ENCODE peak calls at places on chromosome 21, in four cellular contexts. Q is esophagus muscularis mucosa, S is spleen, B is Panc1. J is an unnamed sample. For H3K9me3, the result is how much of the 10 kb centered on the place peaks cover.

GRCh38 chr21:41726970-41727783 is 39.7 kb downstream of the RIPK4 start:
- DNase-seq in S (no peak), Q (no peak), B (no peak), J (no peak)

GRCh38 chr21:37060296-37060695 is 12.6 kb downstream of the PIGP start:
- DNase-seq in S (no peak), Q (no peak), B (peak), J (no peak)

GRCh38 chr21:14766241-14766640 is 220.1 kb upstream of the SAMSN1 start:
- DNase-seq in B (no peak), S (no peak), Q (no peak), J (no peak)

GRCh38 chr21:34808569-34809204 is 139.9 kb downstream of the CLIC6 start:
- DNase-seq in Q (no peak), B (no peak), S (no peak), J (no peak)

GRCh38 chr21:37932936-37933335 is 16.7 kb upstream of the KCNJ6 start:
- DNase-seq in Q (no peak), B (no peak), S (no peak), J (no peak)

GRCh38 chr21:32337206-32337605 is 38.6 kb downstream of the MRAP start:
- DNase-seq in B (no peak), S (no peak), Q (no peak), J (no peak)

GRCh38 chr21:16534408-16535099 is 804.8 kb downstream of the USP25 start:
- DNase-seq in B (no peak), S (no peak), Q (peak), J (peak)

GRCh38 chr21:42132183-42132582 is 61.1 kb downstream of the UMODL1 start:
- DNase-seq in Q (no peak), S (no peak), B (no peak), J (no peak)

GRCh38 chr21:36643374-36644250 is 55.3 kb upstream of the SIM2 start:
- DNase-seq in B (no peak), S (no peak), Q (no peak), J (no peak)

GRCh38 chr21:25307489-25307888 is 299.8 kb downstream of the MRPL39 start:
- DNase-seq in B (no peak), Q (no peak), S (no peak), J (no peak)

GRCh38 chr21:17114019-17114418 is 398.8 kb upstream of the CXADR start:
- DNase-seq in B (no peak), Q (no peak), S (no peak), J (no peak)

GRCh38 chr21:28624626-28625025 is 368.1 kb downstream of the LTN1 start:
- DNase-seq in Q (no peak), S (no peak), B (no peak), J (no peak)

GRCh38 chr21:34797926-34798595 is 129.3 kb downstream of the CLIC6 start:
- DNase-seq in S (no peak), B (no peak), Q (no peak), J (no peak)

GRCh38 chr21:16302851-16303282 is 573.1 kb downstream of the USP25 start:
- DNase-seq in S (no peak), B (no peak), Q (no peak), J (peak)

GRCh38 chr21:31108969-31109368 is 70.7 kb upstream of the KRTAP19-8 start:
- DNase-seq in Q (no peak), S (no peak), B (peak), J (no peak)

GRCh38 chr21:41168391-41169257 is 664 bp downstream of the BACE2 start:
- DNase-seq in S (peak), Q (peak), B (no peak), J (peak)

GRCh38 chr21:36385909-36386642 is 884 bp downstream of the CHAF1B start:
- DNase-seq in S (no peak), B (no peak), Q (no peak), J (no peak)

GRCh38 chr21:42830456-42831455 is 48.6 kb downstream of the WDR4 start:
- DNase-seq in B (no peak), Q (peak), S (peak), J (peak)

GRCh38 chr21:42858185-42858847 is 21.0 kb downstream of the WDR4 start:
- DNase-seq in S (no peak), B (no peak), Q (no peak), J (no peak)

GRCh38 chr21:38388219-38388618 is 110.1 kb downstream of the ERG start:
- DNase-seq in Q (peak), S (no peak), B (no peak), J (no peak)

GRCh38 chr21:37071561-37072238 is 1.2 kb downstream of the PIGP start:
- DNase-seq in S (no peak), B (no peak), Q (no peak), J (peak)

GRCh38 chr21:42836767-42837301 is 42.5 kb downstream of the WDR4 start:
- DNase-seq in S (peak), Q (peak), B (no peak), J (no peak)

GRCh38 chr21:38208118-38208517 is 48.7 kb upstream of the KCNJ15 start:
- DNase-seq in B (no peak), Q (no peak), S (no peak), J (no peak)

GRCh38 chr21:42301371-42302291 is 13.6 kb downstream of the TFF3 start:
- DNase-seq in B (no peak), S (peak), Q (no peak), J (peak)

GRCh38 chr21:41167348-41168342 is at the start of gene BACE2:
- DNase-seq in Q (peak), S (peak), B (no peak), J (peak)

GRCh38 chr21:26112127-26112742 is 58.3 kb downstream of the APP start:
- DNase-seq in Q (no peak), S (no peak), B (no peak), J (no peak)

GRCh38 chr21:37631319-37632117 is 264.9 kb downstream of the DYRK1A start:
- DNase-seq in S (no peak), B (no peak), Q (peak), J (no peak)

DNA sequence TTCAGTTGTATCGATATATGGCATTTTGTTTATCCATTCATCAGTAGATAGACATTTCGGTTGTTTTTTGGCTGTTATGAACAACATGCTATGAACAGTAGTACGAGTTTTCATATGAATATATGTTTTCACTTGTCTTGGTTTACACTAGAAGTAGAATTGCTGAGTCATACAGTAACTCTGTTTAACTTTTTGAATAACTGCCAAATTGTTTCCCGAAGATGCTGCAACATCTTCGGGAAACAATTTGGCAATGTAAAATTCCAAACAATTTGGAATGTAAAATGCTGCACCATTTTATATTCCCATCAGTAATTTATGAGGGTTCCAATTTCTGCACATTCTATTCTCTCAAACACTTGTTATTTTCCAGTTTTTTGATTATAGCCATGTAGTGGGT is 11.5 kb downstream of the PCBP3 start:
- DNase-seq in Q (no peak), B (no peak), S (no peak), J (no peak)
- H3K4me3 ChIP-seq in Q (no peak), B (no peak), S (no peak), J (no peak)

DNA sequence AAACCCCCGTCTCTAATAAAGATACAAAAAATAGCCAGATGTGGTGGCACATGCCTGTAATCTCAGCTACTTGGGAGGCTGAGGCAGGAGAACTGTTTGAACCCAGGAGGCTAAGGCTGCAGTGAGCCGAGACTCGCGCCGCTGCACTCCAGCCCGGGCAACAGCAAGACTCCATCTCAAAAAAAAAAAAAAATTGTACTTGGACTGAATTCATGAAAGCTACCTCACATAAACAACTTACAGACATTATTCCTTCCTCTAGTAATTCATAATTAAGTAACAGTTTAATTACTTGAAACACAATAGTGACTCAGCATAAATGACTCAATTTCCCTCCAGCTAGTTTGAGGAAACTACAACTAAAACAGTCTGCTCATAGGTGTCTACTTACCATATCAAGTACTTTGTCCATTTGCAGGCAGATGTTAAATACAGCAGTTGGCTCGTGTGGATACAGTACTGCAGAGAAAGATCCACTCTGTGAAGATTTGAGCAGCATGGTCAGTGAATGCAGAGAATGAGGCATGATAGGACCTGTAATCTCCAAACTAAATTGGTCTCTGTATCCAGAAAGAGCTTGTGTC is 9.4 kb downstream of the DONSON start:
- DNase-seq in B (no peak), S (no peak), Q (no peak), J (no peak)
- TF ChIP-seq POLR2AphosphoS5 in B (peak), S (peak), Q (no peak), J (no peak)

DNA sequence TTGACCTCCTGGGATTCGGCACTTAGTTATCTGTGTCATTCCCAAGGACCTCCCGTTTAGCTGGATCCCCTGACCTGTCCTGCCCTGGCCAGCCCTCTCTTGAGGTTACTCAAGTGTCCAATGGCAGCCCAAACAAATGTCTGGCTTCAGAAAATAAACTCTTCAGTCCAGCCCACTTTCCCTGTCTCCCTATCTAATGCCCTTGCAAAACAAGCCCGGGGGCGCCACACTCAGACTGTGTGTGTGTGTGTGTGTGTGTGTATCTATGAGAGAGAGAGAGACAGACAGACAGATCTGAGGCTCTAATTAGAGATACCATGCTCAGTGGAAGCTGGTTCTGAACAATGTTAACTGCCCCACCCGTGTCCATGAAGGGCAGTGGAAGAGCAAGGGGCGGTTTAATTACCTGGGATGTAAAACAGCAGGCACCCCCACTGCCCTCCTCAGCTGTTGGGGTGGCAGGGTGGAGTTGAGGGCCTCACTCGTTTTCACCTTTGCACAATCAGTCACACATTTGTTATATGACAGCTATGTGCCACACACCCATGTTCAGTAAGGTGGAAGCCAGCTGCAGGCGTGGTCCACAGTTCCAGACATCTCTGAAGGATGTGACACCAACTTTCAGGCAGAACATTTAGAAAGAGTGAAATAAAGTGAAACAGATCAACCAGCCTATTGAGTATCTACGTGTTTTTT is 57.4 kb downstream of the B3GALT5 start:
- DNase-seq in B (no peak), Q (no peak), S (peak), J (no peak)
- H3K9me3 ChIP-seq in B (under half), Q (under half), S (under half), J (under half)

GRCh38 chr21:45551316-45551715 is 9.1 kb upstream of the SLC19A1 start:
- DNase-seq in S (peak), B (peak), Q (no peak), J (no peak)

GRCh38 chr21:45548711-45549491 is 6.7 kb upstream of the SLC19A1 start:
- DNase-seq in Q (no peak), B (no peak), S (peak), J (no peak)

GRCh38 chr21:45549670-45550463 is 7.6 kb upstream of the SLC19A1 start:
- DNase-seq in S (peak), B (no peak), Q (no peak), J (peak)

GRCh38 chr21:45551816-45552695 is 9.8 kb upstream of the SLC19A1 start:
- DNase-seq in Q (no peak), B (no peak), S (peak), J (peak)

GRCh38 chr21:45550552-45551210 is 8.4 kb upstream of the SLC19A1 start:
- DNase-seq in Q (no peak), S (peak), B (no peak), J (peak)
- H3K4me3 ChIP-seq in Q (no peak), S (peak), B (no peak), J (no peak)

GRCh38 chr21:44088401-44088780 is 18.8 kb upstream of the PWP2 start:
- DNase-seq in S (no peak), B (no peak), Q (no peak), J (no peak)
- TF ChIP-seq POLR2AphosphoS5 in S (no peak), B (no peak), Q (no peak), J (no peak)

J was measured in sigmoid colon.